ENCODE peak calls at places on chromosomes 5 and 9, in eight cellular contexts. W is non-pigmented ciliary epithelial cell; Q is activated T-cell treated with anti-CD3 and anti-CD28 coated beads, Interleukin-2, amount 50 U/mL, for 48 hours; B is H9; A is NCI-H69; R is cardiac fibroblast; L is NCI-H524; D is mesendoderm. T is an unnamed sample.

GRCh38 chr5:76521240-76521758 is 101.9 kb downstream of the F2RL2 start:
- DNase-seq in W (peak), Q (no peak), B (no peak), A (no peak), R (peak), L (no peak), D (no peak), T (peak)

GRCh38 chr5:120228262-120229031 is 235.7 kb upstream of the PRR16 start:
- DNase-seq in W (no peak), Q (no peak), B (peak), A (peak), R (no peak), L (no peak), D (peak), T (peak)

GRCh38 chr5:145360936-145361335 is 474.2 kb downstream of the PRELID2 start:
- DNase-seq in W (no peak), Q (no peak), B (no peak), A (no peak), R (peak), L (no peak), D (no peak), T (no peak)

GRCh38 chr9:88816591-88816990 is 174.7 kb upstream of the S1PR3 start:
- DNase-seq in W (no peak), Q (no peak), B (no peak), A (no peak), R (no peak), L (no peak), D (no peak), T (no peak)

GRCh38 chr9:5886114-5886939 is 4.4 kb upstream of the MLANA start:
- DNase-seq in W (no peak), Q (peak), B (peak), A (peak), R (peak), L (peak), D (peak), T (peak)

GRCh38 chr5:67900515-67900914 is 315.0 kb upstream of the PIK3R1 start:
- DNase-seq in W (no peak), Q (no peak), B (no peak), A (no peak), R (peak), L (peak), D (no peak), T (no peak)

GRCh38 chr9:121122450-121123032 is 47.8 kb downstream of the CNTRL start:
- DNase-seq in W (no peak), Q (peak), B (no peak), A (peak), R (no peak), L (no peak), D (no peak), T (no peak)

GRCh38 chr9:130116346-130116745 is 55.9 kb upstream of the NCS1 start:
- DNase-seq in W (no peak), Q (no peak), B (no peak), A (no peak), R (no peak), L (no peak), D (no peak), T (no peak)

GRCh38 chr5:93503598-93504067 is 77.4 kb downstream of the NR2F1-AS1 start:
- DNase-seq in W (peak), Q (no peak), B (no peak), A (peak), R (peak), L (no peak), D (peak), T (peak)

GRCh38 chr5:40873481-40873880 is 32.3 kb downstream of the CARD6 start:
- DNase-seq in W (no peak), Q (no peak), B (no peak), A (no peak), R (no peak), L (no peak), D (no peak), T (no peak)

GRCh38 chr5:139690385-139691274 is 42.5 kb downstream of the CXXC5 start:
- DNase-seq in W (no peak), Q (no peak), B (no peak), A (no peak), R (peak), L (peak), D (peak), T (peak)

GRCh38 chr5:135450957-135451356 is 1.2 kb downstream of the TIFAB start:
- DNase-seq in W (no peak), Q (no peak), B (no peak), A (no peak), R (no peak), L (no peak), D (no peak), T (no peak)

GRCh38 chr9:127749090-127749787 is 14.1 kb upstream of the TOR2A start:
- DNase-seq in W (no peak), Q (no peak), B (no peak), A (no peak), R (no peak), L (no peak), D (no peak), T (no peak)

GRCh38 chr5:14617441-14617840 is 35.8 kb downstream of the OTULINL start:
- DNase-seq in W (no peak), Q (no peak), B (no peak), A (peak), R (no peak), L (no peak), D (no peak), T (no peak)

GRCh38 chr9:14433293-14433818 is 119.4 kb upstream of the NFIB start:
- DNase-seq in W (no peak), Q (no peak), B (no peak), A (peak), R (peak), L (peak), D (no peak), T (no peak)

GRCh38 chr9:76744336-76744735 is 19.9 kb upstream of the PCA3 start:
- DNase-seq in W (no peak), Q (no peak), B (no peak), A (no peak), R (no peak), L (no peak), D (no peak), T (no peak)

GRCh38 chr9:2290382-2290781 is 275.2 kb downstream of the SMARCA2 start:
- DNase-seq in W (no peak), Q (no peak), B (no peak), A (peak), R (no peak), L (no peak), D (peak), T (no peak)

GRCh38 chr5:80094339-80094738 is 59.2 kb downstream of the THBS4 start:
- DNase-seq in W (no peak), Q (no peak), B (no peak), A (no peak), R (no peak), L (no peak), D (peak), T (no peak)